ENCODE peak calls at places on chromosomes 6 and 20, in five cellular contexts. One of them, this sample, is unnamed.

GRCh38 chr6:163991326-163991725 is 576.8 kb downstream of the QKI start:
- DNase-seq in posterior cingulate gyrus: no peak
- DNase-seq in CD4-positive, alpha-beta T cell: no peak
- DNase-seq in activated CD8-positive, alpha-beta memory T cell treated with anti-CD3 and anti-CD28 coated beads, Interleukin-2, amount 50 U/mL, for 48 hours: no peak
- DNase-seq in stimulated activated CD8-positive, alpha-beta memory T cell treated with anti-CD3 and anti-CD28 coated beads, Interleukin-4, amount 100 ng/mL, for 48 hours: no peak
- DNase-seq in this sample: no peak

GRCh38 chr20:53606364-53606985 is 12.8 kb upstream of the ZNF217 start:
- DNase-seq in CD4-positive, alpha-beta T cell: no peak
- DNase-seq in posterior cingulate gyrus: no peak
- DNase-seq in stimulated activated CD8-positive, alpha-beta memory T cell treated with anti-CD3 and anti-CD28 coated beads, Interleukin-4, amount 100 ng/mL, for 48 hours: no peak
- DNase-seq in activated CD8-positive, alpha-beta memory T cell treated with anti-CD3 and anti-CD28 coated beads, Interleukin-2, amount 50 U/mL, for 48 hours: peak
- DNase-seq in this sample: no peak

GRCh38 chr20:19784511-19785172 is 26.6 kb downstream of the RIN2 start:
- DNase-seq in CD4-positive, alpha-beta T cell: no peak
- DNase-seq in posterior cingulate gyrus: peak
- DNase-seq in activated CD8-positive, alpha-beta memory T cell treated with anti-CD3 and anti-CD28 coated beads, Interleukin-2, amount 50 U/mL, for 48 hours: no peak
- DNase-seq in stimulated activated CD8-positive, alpha-beta memory T cell treated with anti-CD3 and anti-CD28 coated beads, Interleukin-4, amount 100 ng/mL, for 48 hours: peak
- DNase-seq in this sample: peak

GRCh38 chr6:19845271-19846046 is 8.3 kb downstream of the ID4 start:
- DNase-seq in activated CD8-positive, alpha-beta memory T cell treated with anti-CD3 and anti-CD28 coated beads, Interleukin-2, amount 50 U/mL, for 48 hours: no peak
- DNase-seq in stimulated activated CD8-positive, alpha-beta memory T cell treated with anti-CD3 and anti-CD28 coated beads, Interleukin-4, amount 100 ng/mL, for 48 hours: no peak
- DNase-seq in CD4-positive, alpha-beta T cell: no peak
- DNase-seq in posterior cingulate gyrus: no peak
- DNase-seq in this sample: no peak

GRCh38 chr20:49750611-49751396 is 37.1 kb upstream of the B4GALT5 start:
- DNase-seq in CD4-positive, alpha-beta T cell: no peak
- DNase-seq in activated CD8-positive, alpha-beta memory T cell treated with anti-CD3 and anti-CD28 coated beads, Interleukin-2, amount 50 U/mL, for 48 hours: no peak
- DNase-seq in posterior cingulate gyrus: no peak
- DNase-seq in stimulated activated CD8-positive, alpha-beta memory T cell treated with anti-CD3 and anti-CD28 coated beads, Interleukin-4, amount 100 ng/mL, for 48 hours: no peak
- DNase-seq in this sample: no peak

GRCh38 chr6:28565823-28566526 is 40.3 kb downstream of the GPX5 start:
- DNase-seq in stimulated activated CD8-positive, alpha-beta memory T cell treated with anti-CD3 and anti-CD28 coated beads, Interleukin-4, amount 100 ng/mL, for 48 hours: no peak
- DNase-seq in posterior cingulate gyrus: no peak
- DNase-seq in CD4-positive, alpha-beta T cell: no peak
- DNase-seq in activated CD8-positive, alpha-beta memory T cell treated with anti-CD3 and anti-CD28 coated beads, Interleukin-2, amount 50 U/mL, for 48 hours: no peak
- DNase-seq in this sample: no peak

GRCh38 chr20:57658447-57659130 is 38.4 kb upstream of the ZBP1 start:
- DNase-seq in CD4-positive, alpha-beta T cell: no peak
- DNase-seq in activated CD8-positive, alpha-beta memory T cell treated with anti-CD3 and anti-CD28 coated beads, Interleukin-2, amount 50 U/mL, for 48 hours: peak
- DNase-seq in stimulated activated CD8-positive, alpha-beta memory T cell treated with anti-CD3 and anti-CD28 coated beads, Interleukin-4, amount 100 ng/mL, for 48 hours: peak
- DNase-seq in posterior cingulate gyrus: peak
- DNase-seq in this sample: no peak

GRCh38 chr20:44166008-44166407 is 21.0 kb downstream of the JPH2 start:
- DNase-seq in stimulated activated CD8-positive, alpha-beta memory T cell treated with anti-CD3 and anti-CD28 coated beads, Interleukin-4, amount 100 ng/mL, for 48 hours: no peak
- DNase-seq in posterior cingulate gyrus: no peak
- DNase-seq in CD4-positive, alpha-beta T cell: no peak
- DNase-seq in activated CD8-positive, alpha-beta memory T cell treated with anti-CD3 and anti-CD28 coated beads, Interleukin-2, amount 50 U/mL, for 48 hours: no peak
- DNase-seq in this sample: no peak

GRCh38 chr6:161477901-161478425 is 204.1 kb upstream of the AGPAT4 start:
- DNase-seq in activated CD8-positive, alpha-beta memory T cell treated with anti-CD3 and anti-CD28 coated beads, Interleukin-2, amount 50 U/mL, for 48 hours: no peak
- DNase-seq in stimulated activated CD8-positive, alpha-beta memory T cell treated with anti-CD3 and anti-CD28 coated beads, Interleukin-4, amount 100 ng/mL, for 48 hours: no peak
- DNase-seq in CD4-positive, alpha-beta T cell: no peak
- DNase-seq in posterior cingulate gyrus: no peak
- DNase-seq in this sample: no peak

GRCh38 chr6:137157601-137158000 is 15.8 kb downstream of the IL22RA2 start:
- DNase-seq in CD4-positive, alpha-beta T cell: no peak
- DNase-seq in posterior cingulate gyrus: no peak
- DNase-seq in stimulated activated CD8-positive, alpha-beta memory T cell treated with anti-CD3 and anti-CD28 coated beads, Interleukin-4, amount 100 ng/mL, for 48 hours: no peak
- DNase-seq in activated CD8-positive, alpha-beta memory T cell treated with anti-CD3 and anti-CD28 coated beads, Interleukin-2, amount 50 U/mL, for 48 hours: no peak
- DNase-seq in this sample: no peak

GRCh38 chr6:21981235-21981833 is 315.5 kb downstream of the PRL start:
- DNase-seq in stimulated activated CD8-positive, alpha-beta memory T cell treated with anti-CD3 and anti-CD28 coated beads, Interleukin-4, amount 100 ng/mL, for 48 hours: no peak
- DNase-seq in posterior cingulate gyrus: no peak
- DNase-seq in activated CD8-positive, alpha-beta memory T cell treated with anti-CD3 and anti-CD28 coated beads, Interleukin-2, amount 50 U/mL, for 48 hours: no peak
- DNase-seq in CD4-positive, alpha-beta T cell: no peak
- DNase-seq in this sample: no peak

GRCh38 chr6:124551711-124552233 is 410.5 kb upstream of the RNF217 start:
- DNase-seq in stimulated activated CD8-positive, alpha-beta memory T cell treated with anti-CD3 and anti-CD28 coated beads, Interleukin-4, amount 100 ng/mL, for 48 hours: no peak
- DNase-seq in CD4-positive, alpha-beta T cell: no peak
- DNase-seq in posterior cingulate gyrus: no peak
- DNase-seq in activated CD8-positive, alpha-beta memory T cell treated with anti-CD3 and anti-CD28 coated beads, Interleukin-2, amount 50 U/mL, for 48 hours: no peak
- DNase-seq in this sample: no peak

GRCh38 chr6:142842423-142843261 is 102.3 kb downstream of the HIVEP2 start:
- DNase-seq in CD4-positive, alpha-beta T cell: peak
- DNase-seq in stimulated activated CD8-positive, alpha-beta memory T cell treated with anti-CD3 and anti-CD28 coated beads, Interleukin-4, amount 100 ng/mL, for 48 hours: no peak
- DNase-seq in activated CD8-positive, alpha-beta memory T cell treated with anti-CD3 and anti-CD28 coated beads, Interleukin-2, amount 50 U/mL, for 48 hours: no peak
- DNase-seq in posterior cingulate gyrus: no peak
- DNase-seq in this sample: no peak

GRCh38 chr20:50152394-50153152 is 950 bp downstream of the PEDS1 start:
- DNase-seq in CD4-positive, alpha-beta T cell: no peak
- DNase-seq in activated CD8-positive, alpha-beta memory T cell treated with anti-CD3 and anti-CD28 coated beads, Interleukin-2, amount 50 U/mL, for 48 hours: no peak
- DNase-seq in posterior cingulate gyrus: no peak
- DNase-seq in stimulated activated CD8-positive, alpha-beta memory T cell treated with anti-CD3 and anti-CD28 coated beads, Interleukin-4, amount 100 ng/mL, for 48 hours: no peak
- DNase-seq in this sample: no peak

GRCh38 chr6:113137411-113137810 is 719.7 kb upstream of the MARCKS start:
- DNase-seq in stimulated activated CD8-positive, alpha-beta memory T cell treated with anti-CD3 and anti-CD28 coated beads, Interleukin-4, amount 100 ng/mL, for 48 hours: no peak
- DNase-seq in CD4-positive, alpha-beta T cell: no peak
- DNase-seq in posterior cingulate gyrus: no peak
- DNase-seq in activated CD8-positive, alpha-beta memory T cell treated with anti-CD3 and anti-CD28 coated beads, Interleukin-2, amount 50 U/mL, for 48 hours: no peak
- DNase-seq in this sample: no peak

GRCh38 chr6:57284056-57284455 is 33.4 kb upstream of the PRIM2 start:
- DNase-seq in activated CD8-positive, alpha-beta memory T cell treated with anti-CD3 and anti-CD28 coated beads, Interleukin-2, amount 50 U/mL, for 48 hours: no peak
- DNase-seq in CD4-positive, alpha-beta T cell: no peak
- DNase-seq in stimulated activated CD8-positive, alpha-beta memory T cell treated with anti-CD3 and anti-CD28 coated beads, Interleukin-4, amount 100 ng/mL, for 48 hours: no peak
- DNase-seq in posterior cingulate gyrus: no peak
- DNase-seq in this sample: no peak